ENCODE peak calls at places on chromosome 22, in ten cellular contexts. X is IMR-90; U is left ventricle myocardium inferior; I is GOT3; V is mammary epithelial cell; B is activated naive CD4-positive, alpha-beta T cell treated with Interleukin-2 at 50 U/mL for 16 hours; R is activated CD4-positive, alpha-beta T cell treated with anti-CD3 and anti-CD28 coated beads for 36 hours; E is HT1080; N is fibroblast of lung; Y is left cardiac atrium. A is an unnamed sample.

GRCh38 chr22:21961886-21962654 is 9.4 kb upstream of the PPM1F start:
- DNase-seq in E (peak), X (peak), B (no peak), R (no peak), N (peak), U (no peak), Y (no peak), V (peak), I (no peak), A (peak)

GRCh38 chr22:41532908-41533825 is 11.1 kb downstream of the POLR3H start:
- DNase-seq in Y (peak), V (no peak), R (peak), X (peak), E (peak), I (no peak), N (peak), B (peak), U (peak), A (peak)

GRCh38 chr22:16953206-16954059 is 54.6 kb downstream of the GAB4 start:
- DNase-seq in X (no peak), N (no peak), V (no peak), R (no peak), U (no peak), I (no peak), E (no peak), Y (no peak), B (no peak), A (no peak)

GRCh38 chr22:36149464-36149863 is 11.1 kb downstream of the APOL3 start:
- DNase-seq in V (peak), N (peak), E (no peak), I (no peak), X (no peak), R (no peak), U (no peak), B (no peak), Y (no peak), A (no peak)

GRCh38 chr22:29475550-29475949 is 4.5 kb upstream of the NEFH start:
- DNase-seq in X (no peak), Y (no peak), E (no peak), I (no peak), B (no peak), R (no peak), N (no peak), V (no peak), U (no peak), A (no peak)

GRCh38 chr22:19765477-19766234 is 5.1 kb downstream of the TBX1 start:
- DNase-seq in I (no peak), X (no peak), E (no peak), Y (peak), R (peak), B (no peak), U (no peak), V (no peak), N (no peak), A (no peak)

GRCh38 chr22:46971141-46971775 is 208.8 kb downstream of the TBC1D22A start:
- DNase-seq in V (no peak), N (peak), R (no peak), U (peak), E (no peak), X (peak), B (no peak), Y (peak), I (no peak), A (no peak)

GRCh38 chr22:17234144-17234623 is 14.9 kb upstream of the ADA2 start:
- DNase-seq in Y (no peak), I (no peak), B (no peak), V (no peak), X (no peak), R (no peak), E (peak), U (no peak), N (peak), A (no peak)

GRCh38 chr22:48979482-48979881 is 848.2 kb downstream of the BRD1 start:
- DNase-seq in V (no peak), E (peak), N (no peak), B (no peak), X (no peak), U (no peak), Y (no peak), I (no peak), R (no peak), A (no peak)

GRCh38 chr22:20550851-20551744 is 43.7 kb downstream of the MED15 start:
- DNase-seq in E (no peak), I (no peak), U (no peak), X (peak), B (peak), N (peak), V (no peak), Y (peak), R (peak), A (no peak)

GRCh38 chr22:40718250-40719204 is 39.2 kb downstream of the MCHR1 start:
- DNase-seq in R (no peak), V (no peak), E (no peak), U (no peak), Y (no peak), B (no peak), N (no peak), I (no peak), X (no peak), A (no peak)

GRCh38 chr22:38148252-38148651 is 33.4 kb downstream of the PLA2G6 start:
- DNase-seq in E (peak), R (no peak), X (peak), U (no peak), V (peak), B (no peak), I (no peak), Y (no peak), N (peak), A (peak)

GRCh38 chr22:27094633-27095308 is 437.4 kb downstream of the MIAT start:
- DNase-seq in E (no peak), B (no peak), V (no peak), U (peak), X (peak), I (no peak), R (no peak), Y (no peak), N (no peak), A (no peak)

GRCh38 chr22:39932918-39933649 is 27.1 kb upstream of the TMA7B start:
- DNase-seq in B (peak), N (no peak), E (peak), I (no peak), Y (no peak), R (peak), V (no peak), X (no peak), U (no peak), A (peak)

GRCh38 chr22:24302591-24302990 is 32.0 kb downstream of the SPECC1L start:
- DNase-seq in R (no peak), Y (no peak), U (no peak), V (no peak), E (no peak), B (no peak), N (no peak), I (no peak), X (no peak), A (no peak)

GRCh38 chr22:30056015-30056414 is 24.2 kb upstream of the HORMAD2 start:
- DNase-seq in N (no peak), B (no peak), V (no peak), Y (no peak), U (no peak), I (no peak), E (no peak), X (no peak), R (no peak), A (no peak)

GRCh38 chr22:41124086-41124485 is 31.7 kb downstream of the EP300 start:
- DNase-seq in X (no peak), N (no peak), I (no peak), Y (no peak), R (no peak), B (no peak), E (no peak), U (no peak), V (no peak), A (no peak)

A was measured in renal cortical epithelial cell.